ENCODE peak calls at places on chromosomes 7 and 10, in six cellular contexts. N is psoas muscle, F is tibial artery, Q is body of pancreas, S is pancreas, H is prostate gland. D is an unnamed sample.

GRCh38 chr7:73612598-73613269 is 11.6 kb downstream of the MLXIPL start:
- DNase-seq in F (no peak), Q (peak; percentile 52), S (peak; percentile 57), H (peak; percentile 75), N (peak; percentile 67), D (no peak)

GRCh38 chr10:5502903-5503835 is 3.8 kb upstream of the CALML5 start:
- DNase-seq in Q (peak; percentile 86), N (peak; percentile 32), S (peak; percentile 88), F (no peak), H (peak; percentile 93), D (no peak)

GRCh38 chr7:20816389-20816959 is 29.8 kb upstream of the SP8 start:
- DNase-seq in Q (no peak), S (no peak), N (no peak), H (no peak), F (no peak), D (no peak)

GRCh38 chr10:93600446-93600860 is 582 bp downstream of the RBP4 start:
- DNase-seq in N (no peak), Q (no peak), H (no peak), F (no peak), S (no peak), D (no peak)

GRCh38 chr7:377069-378040 is 87.4 kb downstream of the FOXL3 start:
- DNase-seq in F (peak; percentile 18), H (no peak), S (peak; percentile 21), N (peak; percentile 51), Q (peak; percentile 12), D (no peak)

GRCh38 chr7:102064361-102065025 is 222.2 kb upstream of the SH2B2 start:
- DNase-seq in S (no peak), H (no peak), Q (no peak), N (no peak), F (no peak), D (no peak)

GRCh38 chr7:1192171-1192676 is 32.2 kb upstream of the ZFAND2A start:
- DNase-seq in N (no peak), F (no peak), Q (no peak), H (no peak), S (no peak), D (no peak)

GRCh38 chr7:114910787-114911186 is 11.1 kb upstream of the MDFIC start:
- DNase-seq in H (no peak), S (no peak), N (no peak), Q (no peak), F (no peak), D (no peak)

GRCh38 chr10:43294241-43294658 is 27.4 kb upstream of the RASGEF1A start:
- DNase-seq in H (no peak), Q (no peak), S (no peak), N (no peak), F (no peak), D (no peak)

GRCh38 chr10:93083743-93084539 is 10.2 kb downstream of the CYP26A1 start:
- DNase-seq in H (no peak), N (no peak), F (no peak), Q (no peak), S (no peak), D (no peak)

GRCh38 chr7:41996381-41997035 is 240.5 kb downstream of the GLI3 start:
- DNase-seq in N (no peak), H (no peak), F (no peak), Q (no peak), S (no peak), D (no peak)

GRCh38 chr10:116763440-116763839 is 21.1 kb upstream of the HSPA12A start:
- DNase-seq in N (no peak), S (no peak), H (no peak), F (no peak), Q (no peak), D (no peak)

GRCh38 chr7:20826243-20826642 is 39.6 kb upstream of the SP8 start:
- DNase-seq in S (no peak), Q (no peak), F (no peak), N (no peak), H (no peak), D (no peak)

GRCh38 chr10:133299738-133300137 is 8.9 kb downstream of the TUBGCP2 start:
- DNase-seq in N (no peak), F (no peak), S (no peak), Q (no peak), H (no peak), D (no peak)

GRCh38 chr7:133081119-133081604 is 728 bp downstream of the CHCHD3 start:
- DNase-seq in F (no peak), Q (no peak), H (no peak), S (no peak), N (no peak), D (no peak)

GRCh38 chr7:88758355-88759215 is 915 bp upstream of the ZNF804B start:
- DNase-seq in F (no peak), Q (peak; percentile 60), N (no peak), H (peak; percentile 7), S (peak; percentile 50), D (no peak)

GRCh38 chr7:152313879-152314604 is 121.8 kb downstream of the KMT2C start:
- DNase-seq in H (peak; percentile 12), S (peak; percentile 45), F (no peak), Q (peak; percentile 43), N (no peak), D (no peak)

GRCh38 chr10:95273393-95274312 is 17.1 kb downstream of the PDLIM1 start:
- DNase-seq in H (peak; percentile 68), S (no peak), F (peak; percentile 79), N (peak; percentile 76), Q (no peak), D (peak; percentile 83)

GRCh38 chr7:131896189-131896855 is 339.9 kb upstream of the PODXL start:
- DNase-seq in H (no peak), N (no peak), F (no peak), Q (no peak), S (no peak), D (no peak)

GRCh38 chr10:130771491-130771890 is 540.0 kb downstream of the TCERG1L start:
- DNase-seq in S (no peak), H (no peak), Q (no peak), F (no peak), N (peak; percentile 26), D (no peak)

GRCh38 chr10:132858121-132859081 is 72.5 kb upstream of the NKX6-2 start:
- DNase-seq in N (peak; percentile 28), Q (peak; percentile 8), H (no peak), S (peak; percentile 11), F (peak; percentile 16), D (no peak)

DNA sequence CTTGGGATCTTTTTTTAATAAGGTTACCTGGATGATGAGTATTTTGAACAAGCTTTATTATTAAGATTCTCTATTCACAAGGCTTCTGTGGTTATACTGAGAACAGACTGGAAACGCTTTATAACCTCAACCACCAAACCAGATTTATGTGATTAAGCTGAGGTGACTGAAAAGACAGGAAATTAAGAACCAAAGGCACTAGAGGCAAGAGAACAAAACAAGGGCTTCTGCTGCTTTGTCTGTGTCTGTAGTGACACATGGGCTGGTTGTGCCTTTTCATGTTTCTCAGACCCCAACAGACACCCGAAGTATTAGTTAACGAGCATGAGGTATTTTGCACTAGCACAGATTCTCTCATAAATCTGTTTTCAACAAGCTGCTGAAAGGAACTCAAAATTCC is 64.4 kb downstream of the RAPGEF5 start:
- DNase-seq in N (no peak), F (no peak), S (no peak), H (no peak), Q (no peak), D (no peak)
- H3K27ac ChIP-seq in N (no peak overlapping the region), F (no peak overlapping the region), S (no peak overlapping the region), H (no peak overlapping the region), Q (no peak overlapping the region), D (no peak overlapping the region)

GRCh38 chr10:120506674-120507073 is 49.6 kb downstream of the PLPP4 start:
- DNase-seq in H (no peak), S (no peak), F (no peak), N (no peak), Q (no peak), D (no peak)

GRCh38 chr10:120508393-120508792 is 51.4 kb downstream of the PLPP4 start:
- DNase-seq in N (no peak), Q (no peak), F (no peak), H (no peak), S (no peak), D (no peak)

GRCh38 chr10:120507651-120508050 is 50.6 kb downstream of the PLPP4 start:
- DNase-seq in F (no peak), N (no peak), Q (no peak), S (no peak), H (no peak), D (no peak)

GRCh38 chr10:120505866-120506265 is 48.8 kb downstream of the PLPP4 start:
- DNase-seq in S (no peak), H (no peak), Q (no peak), N (no peak), F (no peak), D (no peak)

DNA sequence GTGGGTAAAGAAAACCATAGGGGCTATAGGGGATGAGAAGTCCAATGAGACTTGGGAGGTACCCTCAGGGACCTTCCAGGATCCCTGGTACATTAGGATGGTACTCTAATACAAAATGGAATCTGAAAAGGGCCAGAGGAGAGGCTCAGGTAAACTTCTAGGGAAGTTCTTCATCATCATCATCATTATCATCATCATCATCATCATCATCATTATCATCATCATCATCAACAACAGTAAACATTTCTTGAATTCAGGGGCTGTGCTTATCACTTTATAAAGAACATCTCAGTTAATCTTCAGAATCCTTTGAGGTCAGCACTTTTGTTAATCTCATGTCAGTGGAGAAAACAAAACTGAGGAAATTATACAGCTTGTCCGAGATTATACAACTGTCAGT is 50.1 kb downstream of the PLPP4 start:
- DNase-seq in H (no peak), N (no peak), F (no peak), Q (no peak), S (no peak), D (no peak)
- H3K27ac ChIP-seq in H (no peak overlapping the region), N (no peak overlapping the region), F (no peak overlapping the region), Q (no peak overlapping the region), S (no peak overlapping the region), D (no peak overlapping the region)

DNA sequence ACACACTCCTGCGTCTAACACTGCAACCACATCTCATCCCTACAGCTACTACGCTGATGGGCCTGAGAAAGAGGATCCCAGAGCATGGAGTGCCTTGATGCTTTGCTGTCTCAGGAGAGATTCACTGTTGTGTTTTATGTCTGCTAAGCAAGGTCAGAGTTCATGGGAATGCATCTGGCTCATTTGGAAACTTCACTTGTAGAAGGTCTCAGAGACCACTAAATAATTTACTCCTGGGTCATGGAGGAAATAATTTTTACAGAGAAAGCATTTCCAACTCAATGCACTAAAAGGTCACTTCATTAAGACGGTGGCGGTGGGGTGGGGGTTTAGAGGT is 88.6 kb downstream of the SLIT1 start:
- DNase-seq in N (no peak), H (no peak), Q (no peak), F (no peak), S (no peak), D (no peak)
- H3K27ac ChIP-seq in N (no peak overlapping the region), H (no peak overlapping the region), Q (no peak overlapping the region), F (no peak overlapping the region), S (no peak overlapping the region), D (no peak overlapping the region)

GRCh38 chr7:2646680-2647571 is 15.1 kb downstream of the TTYH3 start:
- DNase-seq in H (no peak), S (no peak), F (no peak), N (no peak), Q (no peak), D (no peak)

GRCh38 chr7:2645274-2645868 is 13.6 kb downstream of the TTYH3 start:
- DNase-seq in S (no peak), F (no peak), H (no peak), Q (no peak), N (peak; percentile 59), D (no peak)

GRCh38 chr7:2647594-2648172 is 15.9 kb downstream of the TTYH3 start:
- DNase-seq in H (no peak), Q (no peak), S (no peak), N (no peak), F (no peak), D (no peak)

GRCh38 chr7:2644514-2645273 is 12.9 kb downstream of the TTYH3 start:
- DNase-seq in Q (no peak), S (no peak), N (no peak), F (no peak), H (no peak), D (no peak)

GRCh38 chr7:2646336-2646679 is 14.5 kb downstream of the TTYH3 start:
- DNase-seq in N (no peak), F (no peak), Q (no peak), S (no peak), H (no peak), D (no peak)
- H3K27ac ChIP-seq in N (no peak overlapping the region), F (no peak overlapping the region), Q (no peak overlapping the region), S (no peak overlapping the region), H (no peak overlapping the region), D (no peak overlapping the region)